ENCODE peak calls at places on chromosomes 2 and 18, in six cellular contexts. F is AG08396; A is colonic mucosa; P is stimulated activated CD4-positive, alpha-beta T cell treated with anti-CD3 and anti-CD28 coated beads, TNF-alpha, amount 100 ng/mL, for 1 hour; E is activated CD8-positive, alpha-beta memory T cell treated with anti-CD3 and anti-CD28 coated beads, Interleukin-2, amount 10 ng/mL, durations not matched to agents 7 days and 5 days; H is brain microvascular endothelial cell. R is an unnamed sample.

GRCh38 chr2:73998451-73998850 is 13.7 kb downstream of the TET3 start:
- DNase-seq in F (no peak), A (no peak), P (no peak), E (no peak), H (no peak), R (no peak)

GRCh38 chr2:83582589-83582988 is 876.5 kb downstream of the SUCLG1 start:
- DNase-seq in F (no peak), A (no peak), P (no peak), E (no peak), H (no peak), R (no peak)

GRCh38 chr2:202721621-202722020 is 86.9 kb downstream of the FAM117B start:
- DNase-seq in F (no peak), A (no peak), P (no peak), E (no peak), H (peak; percentile 53), R (no peak)

GRCh38 chr18:13137041-13137938 is 81.3 kb upstream of the LDLRAD4 start:
- DNase-seq in F (peak; percentile 69), A (peak; percentile 37), P (peak; percentile 10), E (peak; percentile 68), H (no peak), R (no peak)

GRCh38 chr2:132547089-132547687 is 122.8 kb downstream of the LYPD1 start:
- DNase-seq in F (peak; percentile 73), A (peak; percentile 78), P (no peak), E (peak; percentile 57), H (peak; percentile 78), R (no peak)

GRCh38 chr2:150485114-150485870 is 2.2 kb downstream of the RND3 start:
- DNase-seq in F (no peak), A (peak; percentile 94), P (no peak), E (no peak), H (no peak), R (no peak)

GRCh38 chr18:74531043-74531442 is 3.3 kb upstream of the CNDP1 start:
- DNase-seq in F (no peak), A (no peak), P (no peak), E (no peak), H (no peak), R (no peak)

GRCh38 chr2:235045336-235045972 is 93.6 kb downstream of the SH3BP4 start:
- DNase-seq in F (no peak), A (peak; percentile 41), P (no peak), E (peak; percentile 45), H (no peak), R (no peak)

GRCh38 chr2:179932786-179933185 is 71.4 kb upstream of the ZNF385B start:
- DNase-seq in F (no peak), A (no peak), P (no peak), E (no peak), H (no peak), R (no peak)

GRCh38 chr2:212843409-212844199 is 305.0 kb upstream of the ERBB4 start:
- DNase-seq in F (peak; percentile 47), A (no peak), P (no peak), E (no peak), H (peak; percentile 76), R (no peak)

GRCh38 chr18:48100712-48101165 is 170.3 kb upstream of the SMAD2 start:
- DNase-seq in F (no peak), A (no peak), P (no peak), E (no peak), H (no peak), R (no peak)

GRCh38 chr2:202261531-202261930 is 4.0 kb upstream of the NOP58 start:
- DNase-seq in F (peak; percentile 14), A (no peak), P (no peak), E (no peak), H (no peak), R (no peak)

GRCh38 chr2:61993422-61994024 is 88.0 kb downstream of the COMMD1 start:
- DNase-seq in F (peak; percentile 38), A (peak; percentile 25), P (no peak), E (peak; percentile 49), H (peak; percentile 49), R (no peak)

GRCh38 chr2:237734905-237735623 is 63.5 kb upstream of the RBM44 start:
- DNase-seq in F (no peak), A (no peak), P (no peak), E (peak; percentile 34), H (no peak), R (no peak)

GRCh38 chr2:96316999-96317398 is 8.1 kb upstream of the ITPRIPL1 start:
- DNase-seq in F (no peak), A (no peak), P (no peak), E (no peak), H (no peak), R (no peak)

R was measured in esophagus muscularis mucosa.